ENCODE peak calls at places on chromosomes 13 and 19, in six cellular contexts. U is HCT116, T is H1, J is fibroblast of lung, O is SK-N-SH, W is mesenchymal stem cell. F is an unnamed sample.

GRCh38 chr19:2337329-2337707 is 8.8 kb downstream of the SPPL2B start:
- DNase-seq in T (no peak), J (peak; percentile 44), U (no peak), W (peak; percentile 53), O (peak; percentile 69), F (no peak)

GRCh38 chr19:41994521-41994971 is 516 bp upstream of the ATP1A3 start:
- DNase-seq in U (no peak), J (no peak), O (peak; percentile 79), W (no peak), T (no peak), F (no peak)

GRCh38 chr19:12985049-12985776 is 10.1 kb upstream of the NFIX start:
- DNase-seq in T (no peak), W (peak; percentile 27), J (peak; percentile 56), O (no peak), U (peak; percentile 70), F (peak; percentile 37)

GRCh38 chr13:75703768-75704167 is 67.6 kb downstream of the LMO7 start:
- DNase-seq in W (no peak), T (no peak), J (no peak), O (no peak), U (no peak), F (no peak)

GRCh38 chr19:49835562-49835961 is 15.4 kb upstream of the PTOV1 start:
- DNase-seq in W (no peak), J (no peak), U (no peak), T (no peak), O (peak; percentile 10), F (no peak)

GRCh38 chr19:45677351-45678230 is 9.6 kb downstream of the GIPR start:
- DNase-seq in U (peak; percentile 99), W (peak; percentile 87), T (peak; percentile 99), J (peak; percentile 63), O (peak; percentile 96), F (peak; percentile 63)

GRCh38 chr13:19117913-19118739 is 63.5 kb downstream of the TUBA3C start:
- DNase-seq in J (no peak), O (peak; percentile 4), T (no peak), U (no peak), W (no peak), F (no peak)

GRCh38 chr13:73274147-73274546 is 215.3 kb downstream of the KLF5 start:
- DNase-seq in T (no peak), U (no peak), O (no peak), W (no peak), J (no peak), F (no peak)

GRCh38 chr13:80342541-80343371 is 1.8 kb upstream of the SPRY2 start:
- DNase-seq in T (no peak), J (peak; percentile 77), U (no peak), O (peak; percentile 84), W (peak; percentile 79), F (peak; percentile 75)

GRCh38 chr19:35055715-35056179 is 14.2 kb downstream of the HPN start:
- DNase-seq in W (no peak), T (peak; percentile 75), J (no peak), O (no peak), U (no peak), F (no peak)

GRCh38 chr13:113411216-113412023 is 41.9 kb downstream of the ADPRHL1 start:
- DNase-seq in U (peak; percentile 84), J (peak; percentile 97), W (peak; percentile 91), O (no peak), T (no peak), F (peak; percentile 69)

GRCh38 chr13:106089251-106089940 is 446.1 kb downstream of the EFNB2 start:
- DNase-seq in U (no peak), O (no peak), J (no peak), T (no peak), W (no peak), F (no peak)

GRCh38 chr13:23695711-23696512 is 125.7 kb downstream of the TNFRSF19 start:
- DNase-seq in U (no peak), O (no peak), J (no peak), T (no peak), W (no peak), F (no peak)

GRCh38 chr13:50387124-50387581 is 371.9 kb downstream of the KCNRG start:
- DNase-seq in T (no peak), U (no peak), O (peak; percentile 37), J (peak; percentile 44), W (peak; percentile 53), F (no peak)

GRCh38 chr13:110702089-110702488 is 3.8 kb downstream of the CARS2 start:
- DNase-seq in J (no peak), T (no peak), O (no peak), U (no peak), W (no peak), F (no peak)

GRCh38 chr13:27578121-27579030 is 42.0 kb downstream of the LNX2 start:
- DNase-seq in J (no peak), U (no peak), W (peak; percentile 45), O (no peak), T (no peak), F (peak; percentile 88)

GRCh38 chr19:21328402-21328801 is 808 bp downstream of the ZNF708 start:
- DNase-seq in U (no peak), J (no peak), O (peak; percentile 26), T (no peak), W (no peak), F (no peak)

DNA sequence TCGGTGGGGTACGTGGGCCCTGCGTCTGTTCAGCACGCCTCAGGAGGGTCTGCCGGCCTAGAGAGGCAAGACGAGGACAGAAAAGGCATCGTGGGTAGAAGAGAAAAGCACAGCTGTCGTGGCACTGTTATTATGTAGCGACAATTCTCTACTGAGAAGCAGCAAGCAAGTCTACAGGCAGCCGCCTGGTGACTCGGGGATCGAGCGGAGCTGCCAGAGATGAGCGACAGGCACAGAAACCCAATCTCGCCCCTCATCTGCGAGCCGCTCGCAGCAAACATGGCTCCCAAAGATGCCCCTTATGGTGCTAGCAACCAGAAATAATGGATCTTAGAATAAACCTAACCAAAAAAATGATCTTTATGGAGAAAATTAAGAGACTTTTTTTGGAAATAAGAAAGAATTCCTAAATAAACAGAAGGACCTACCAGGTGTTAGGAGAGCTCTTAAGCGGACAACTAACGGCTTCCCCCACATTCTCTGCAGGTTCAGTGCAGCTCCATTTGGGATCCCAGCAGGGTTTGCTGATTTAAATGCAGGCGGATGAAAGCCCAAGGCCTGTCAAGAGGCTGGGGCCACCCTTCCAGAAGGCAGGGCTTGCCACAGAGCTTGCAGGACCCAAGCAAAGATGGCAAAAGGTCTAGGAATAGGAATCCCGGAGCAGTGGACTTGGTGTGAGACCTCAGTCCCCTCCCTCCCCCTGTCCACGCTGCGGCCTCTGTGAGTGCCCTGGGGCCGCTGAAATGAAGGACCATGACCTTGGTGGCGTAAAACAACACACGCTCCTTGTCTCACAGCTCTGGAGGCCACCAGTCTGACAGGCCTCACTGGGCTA is 152.6 kb downstream of the KDM4B start:
- DNase-seq in T (no peak), W (no peak), J (no peak), O (no peak), U (no peak), F (no peak)
- H3K9ac ChIP-seq in T (no peak overlapping the region), W (no peak overlapping the region), J (no peak overlapping the region), O (no peak overlapping the region), U (no peak overlapping the region), F (no peak overlapping the region)

DNA sequence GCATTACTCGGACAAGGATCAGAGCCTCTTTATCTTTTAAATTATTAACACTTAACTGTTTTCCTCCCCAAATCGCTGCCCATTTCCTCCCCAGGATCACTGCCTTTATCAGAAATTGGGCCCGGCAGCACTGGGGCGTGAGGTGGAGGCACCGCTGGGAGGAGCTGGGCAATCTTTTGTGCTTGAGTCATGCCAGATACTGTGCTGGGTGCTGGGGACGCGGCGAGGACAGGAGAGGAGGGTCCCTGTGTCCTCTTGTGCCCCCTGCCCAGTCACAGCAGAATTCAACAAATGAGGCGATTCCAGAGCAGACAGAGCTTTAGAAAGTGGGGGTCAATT is 347.8 kb downstream of the ZNF536 start:
- DNase-seq in U (no peak), W (peak; percentile 4), T (no peak), O (peak; percentile 76), J (peak; percentile 12), F (peak; percentile 29)
- H3K4me3 ChIP-seq in U (no peak overlapping the region), W (peak overlapping the region; percentile 85), T (peak overlapping the region; percentile 26), O (peak overlapping the region; percentile 60), J (peak overlapping the region; percentile 72), F (peak overlapping the region; percentile 32)

GRCh38 chr13:91595677-91596076 is 197.3 kb downstream of the GPC5 start:
- DNase-seq in J (no peak), U (no peak), O (no peak), W (no peak), T (no peak), F (no peak)
- H2AFZ ChIP-seq in J (no peak overlapping the region), U (no peak overlapping the region), O (no peak overlapping the region), W (no peak overlapping the region), T (no peak overlapping the region), F (no peak overlapping the region)

DNA sequence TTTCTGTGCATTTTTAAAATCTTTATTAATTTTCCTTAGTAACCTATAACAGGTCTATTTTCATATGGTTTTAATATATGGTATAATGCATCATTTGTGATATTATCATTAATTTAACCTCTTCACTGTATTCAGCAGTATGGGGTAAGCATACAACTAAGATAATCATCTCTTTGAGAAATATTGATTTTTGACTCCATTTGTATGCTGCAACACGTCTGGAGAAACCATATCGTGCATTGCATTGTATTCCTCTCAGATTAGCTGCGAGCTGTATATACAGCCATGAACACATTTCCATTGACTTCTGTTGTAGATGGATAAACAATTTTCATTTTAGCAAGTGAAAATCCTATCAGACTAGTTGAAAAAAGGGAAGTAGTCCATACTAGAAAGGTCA is 2275.8 kb upstream of the PCDH20 start:
- DNase-seq in T (no peak), J (no peak), W (no peak), O (peak; percentile 27), U (no peak), F (no peak)
- H3K9ac ChIP-seq in T (no peak overlapping the region), J (no peak overlapping the region), W (no peak overlapping the region), O (no peak overlapping the region), U (no peak overlapping the region), F (no peak overlapping the region)

GRCh38 chr19:1284293-1284978 is 1.2 kb upstream of the EFNA2 start:
- DNase-seq in O (no peak), T (no peak), J (no peak), W (no peak), U (no peak), F (no peak)
- H3K4me3 ChIP-seq in O (no peak overlapping the region), T (no peak overlapping the region), J (no peak overlapping the region), W (no peak overlapping the region), U (no peak overlapping the region), F (no peak overlapping the region)

GRCh38 chr13:57857945-57858344 is 226.4 kb downstream of the PCDH17 start:
- DNase-seq in U (no peak), O (no peak), W (no peak), T (no peak), J (no peak), F (no peak)
- H2AFZ ChIP-seq in U (no peak overlapping the region), O (no peak overlapping the region), W (peak overlapping the region; percentile 51), T (no peak overlapping the region), J (no peak overlapping the region), F (no peak overlapping the region)